ENCODE peak calls at places on chromosome 7, in nine cellular contexts. Y, O, U, V, E, N, W, I and H are unnamed samples.

GRCh38 chr7:111711426-111712065 is 149.3 kb upstream of the IMMP2L start:
- DNase-seq in W (no peak), E (no peak), V (no peak), U (no peak), N (no peak), Y (no peak), I (no peak), O (no peak), H (no peak)

GRCh38 chr7:45985902-45986301 is 64.8 kb upstream of the IGFBP3 start:
- DNase-seq in W (no peak), U (no peak), Y (no peak), E (no peak), I (no peak), V (no peak), O (peak), N (no peak), H (no peak)

GRCh38 chr7:12638851-12639467 is 48.5 kb upstream of the ARL4A start:
- DNase-seq in Y (no peak), W (no peak), I (no peak), E (no peak), N (peak), V (no peak), O (peak), U (peak), H (no peak)

GRCh38 chr7:39547336-39547735 is 18.9 kb upstream of the YAE1 start:
- DNase-seq in I (no peak), O (no peak), E (no peak), N (no peak), U (no peak), W (no peak), Y (no peak), V (no peak), H (no peak)

GRCh38 chr7:155471728-155472127 is 13.8 kb downstream of the EN2 start:
- DNase-seq in U (no peak), E (no peak), I (peak), N (no peak), W (no peak), O (no peak), V (no peak), Y (no peak), H (no peak)

GRCh38 chr7:37191797-37192196 is 256.9 kb downstream of the ELMO1 start:
- DNase-seq in N (no peak), E (no peak), V (no peak), Y (no peak), W (no peak), O (no peak), I (no peak), U (no peak), H (no peak)

GRCh38 chr7:129832282-129832681 is 120.5 kb downstream of the UBE2H start:
- DNase-seq in V (no peak), N (no peak), I (no peak), W (no peak), Y (no peak), E (no peak), U (no peak), O (no peak), H (no peak)

GRCh38 chr7:42726066-42726785 is 185.6 kb downstream of the C7orf25 start:
- DNase-seq in N (no peak), W (no peak), O (no peak), V (no peak), I (no peak), Y (no peak), E (no peak), U (no peak), H (no peak)

GRCh38 chr7:114930829-114931655 is 9.1 kb downstream of the MDFIC start:
- DNase-seq in E (no peak), Y (no peak), O (peak), N (no peak), W (no peak), I (no peak), U (no peak), V (no peak), H (no peak)

GRCh38 chr7:50315739-50316671 is 11.5 kb downstream of the IKZF1 start:
- DNase-seq in U (no peak), Y (no peak), N (no peak), I (no peak), W (no peak), E (no peak), V (no peak), O (no peak), H (no peak)

GRCh38 chr7:123355576-123356195 is 155.9 kb upstream of the SLC13A1 start:
- DNase-seq in Y (no peak), U (no peak), N (peak), E (no peak), W (no peak), V (no peak), I (no peak), O (no peak), H (no peak)

GRCh38 chr7:25235471-25235870 is 7.2 kb upstream of the NPVF start:
- DNase-seq in U (no peak), Y (no peak), V (no peak), I (no peak), E (no peak), N (no peak), W (no peak), O (no peak), H (no peak)

GRCh38 chr7:39825391-39825790 is 124.7 kb upstream of the CDK13 start:
- DNase-seq in I (no peak), N (no peak), V (no peak), U (no peak), O (peak), W (no peak), E (no peak), Y (no peak), H (no peak)

GRCh38 chr7:103851357-103851756 is 138.1 kb downstream of the RELN start:
- DNase-seq in I (no peak), Y (no peak), W (no peak), U (no peak), O (peak), N (no peak), V (no peak), E (no peak), H (no peak)

GRCh38 chr7:54542920-54543539 is 855 bp downstream of the VSTM2A start:
- DNase-seq in O (peak), U (no peak), Y (no peak), V (no peak), E (no peak), N (no peak), I (no peak), W (no peak), H (no peak)

GRCh38 chr7:118029881-118030422 is 154.0 kb upstream of the LSM8 start:
- DNase-seq in N (no peak), O (no peak), Y (no peak), W (no peak), E (no peak), U (no peak), I (no peak), V (no peak), H (no peak)

GRCh38 chr7:45203947-45204445 is 46.4 kb downstream of the RAMP3 start:
- DNase-seq in W (no peak), V (peak), Y (no peak), N (no peak), E (no peak), U (no peak), I (no peak), O (peak), H (no peak)

GRCh38 chr7:151025924-151026671 is 1.8 kb upstream of the ATG9B start:
- DNase-seq in U (no peak), N (no peak), O (peak), E (no peak), Y (no peak), I (no peak), V (no peak), W (no peak), H (no peak)

GRCh38 chr7:93150200-93150835 is 2.1 kb upstream of the SAMD9L start:
- DNase-seq in V (no peak), E (no peak), N (no peak), W (no peak), Y (no peak), O (peak), I (no peak), U (no peak), H (no peak)

GRCh38 chr7:122143376-122143750 is 686 bp downstream of the AASS start:
- DNase-seq in Y (peak), W (peak), E (no peak), N (no peak), V (no peak), U (no peak), O (peak), I (peak), H (peak)

GRCh38 chr7:21507627-21508343 is 35.1 kb upstream of the DNAH11 start:
- DNase-seq in Y (peak), I (peak), U (no peak), N (peak), E (no peak), O (peak), V (no peak), W (no peak), H (peak)

GRCh38 chr7:46603296-46603701 is 682.2 kb upstream of the IGFBP3 start:
- DNase-seq in N (no peak), W (no peak), O (no peak), E (no peak), U (no peak), I (peak), Y (no peak), V (no peak), H (no peak)

GRCh38 chr7:134772401-134772800 is 7.0 kb upstream of the CALD1 start:
- DNase-seq in U (no peak), O (no peak), W (no peak), E (no peak), I (no peak), V (no peak), N (no peak), Y (no peak), H (no peak)

GRCh38 chr7:91344911-91345310 is 80.7 kb downstream of the FZD1 start:
- DNase-seq in W (no peak), U (no peak), O (no peak), N (no peak), V (no peak), I (no peak), E (no peak), Y (no peak), H (no peak)

GRCh38 chr7:42869131-42870020 is 42.5 kb downstream of the C7orf25 start:
- DNase-seq in N (peak), U (no peak), W (no peak), Y (no peak), O (no peak), E (no peak), I (no peak), V (peak), H (no peak)

GRCh38 chr7:110130669-110131068 is 960.3 kb upstream of the LRRN3 start:
- DNase-seq in V (no peak), W (no peak), Y (no peak), O (peak), N (no peak), U (no peak), E (no peak), I (no peak), H (no peak)

GRCh38 chr7:205117-206010 is 13.0 kb downstream of the FAM20C start:
- DNase-seq in O (no peak), N (no peak), V (no peak), W (no peak), I (no peak), Y (no peak), U (no peak), E (no peak), H (no peak)

GRCh38 chr7:4789194-4790077 is 14.0 kb downstream of the AP5Z1 start:
- DNase-seq in U (no peak), E (no peak), N (no peak), V (no peak), Y (no peak), O (no peak), W (no peak), I (no peak), H (no peak)

GRCh38 chr7:24395512-24395911 is 111.5 kb downstream of the NPY start:
- DNase-seq in U (no peak), O (no peak), E (no peak), Y (no peak), V (no peak), I (no peak), W (no peak), N (no peak), H (no peak)

GRCh38 chr7:40758590-40758989 is 623.8 kb downstream of the SUGCT start:
- DNase-seq in Y (no peak), I (no peak), V (no peak), E (no peak), U (no peak), O (no peak), W (no peak), N (no peak), H (no peak)

GRCh38 chr7:27184342-27185012 is 555 bp downstream of the HOXA11 start:
- DNase-seq in U (peak), V (no peak), Y (no peak), E (no peak), I (peak), W (peak), N (no peak), O (peak), H (peak)

GRCh38 chr7:33845991-33846509 is 59.3 kb upstream of the BMPER start:
- DNase-seq in O (peak), I (no peak), V (no peak), Y (peak), N (no peak), U (no peak), W (no peak), E (no peak), H (no peak)

GRCh38 chr7:134755422-134756022 is 23.9 kb upstream of the CALD1 start:
- DNase-seq in E (no peak), N (no peak), W (no peak), U (no peak), V (no peak), I (no peak), O (no peak), Y (peak), H (no peak)

GRCh38 chr7:157875230-157876179 is 538.7 kb downstream of the DNAJB6 start:
- DNase-seq in I (no peak), V (no peak), W (peak), U (peak), N (peak), E (no peak), Y (no peak), O (no peak), H (no peak)
- TF ChIP-seq POLR2A in I (no peak), V (no peak), W (no peak), U (no peak), N (no peak), E (no peak), Y (no peak), O (no peak), H (no peak)

DNA sequence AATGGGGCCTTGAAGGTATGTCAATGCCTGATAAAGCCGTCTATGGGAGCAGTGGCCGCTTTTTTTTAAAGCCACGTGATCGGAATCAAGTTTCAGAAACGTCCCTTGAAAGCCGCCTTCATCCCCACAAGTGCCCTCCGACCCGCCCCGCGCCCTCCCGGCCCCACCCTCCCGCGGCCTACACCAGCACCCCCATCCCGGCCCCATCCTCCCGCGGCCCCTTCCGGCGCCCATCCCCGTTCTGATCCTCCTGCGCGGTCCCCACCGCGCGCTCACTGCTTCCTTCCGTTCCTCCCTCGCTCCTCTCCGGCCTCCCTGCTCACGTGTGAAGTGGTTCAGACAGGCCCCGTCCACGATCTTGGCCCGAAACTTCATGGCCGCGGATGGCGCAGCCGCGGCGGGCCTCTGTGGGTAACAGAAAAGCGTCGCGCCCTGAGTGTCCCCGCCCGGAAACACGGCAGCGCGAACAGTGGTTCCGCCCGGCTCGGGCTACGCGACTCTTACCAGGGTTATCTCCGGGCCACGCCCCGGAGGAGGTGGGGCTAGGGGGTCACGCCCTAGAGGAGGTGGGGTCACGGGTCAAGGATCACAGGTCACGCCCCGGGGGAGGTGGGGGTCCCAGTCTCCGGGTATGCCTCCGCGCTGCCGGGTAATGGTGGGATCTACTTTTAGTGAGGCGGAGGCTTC is at the start of gene HUS1:
- DNase-seq in W (peak), V (peak), U (peak), N (peak), Y (peak), O (peak), I (peak), E (peak), H (peak)
- TF ChIP-seq POLR2A in W (peak), V (peak), U (peak), N (peak), Y (peak), O (peak), I (peak), E (peak), H (peak)

DNA sequence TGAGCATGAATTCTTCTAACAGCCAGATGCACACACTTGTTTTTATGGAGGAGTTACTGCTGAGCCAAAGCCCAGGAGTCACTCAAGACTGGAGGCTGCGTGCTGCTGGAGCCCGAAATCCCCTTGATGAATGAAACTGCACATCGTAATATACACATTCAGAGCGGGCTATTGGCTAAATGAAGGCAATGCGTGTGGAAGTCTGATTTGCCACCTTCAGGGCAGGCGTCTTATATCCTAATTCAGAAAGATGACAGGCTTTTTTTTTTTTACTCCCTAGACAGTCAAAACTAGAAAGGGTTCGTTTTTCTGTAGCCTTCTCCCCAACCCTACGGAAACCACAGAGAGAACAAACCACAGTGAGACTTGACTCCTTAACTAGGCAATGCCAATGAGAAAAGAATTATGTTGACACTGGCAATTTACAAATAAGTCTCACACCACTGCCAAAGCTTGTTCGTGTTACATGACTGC is 227.2 kb upstream of the KLF14 start:
- DNase-seq in O (peak), W (peak), U (no peak), I (no peak), V (peak), Y (no peak), N (peak), E (peak), H (peak)
- TF ChIP-seq POLR2A in O (no peak), W (no peak), U (peak), I (no peak), V (peak), Y (no peak), N (peak), E (peak), H (no peak)

GRCh38 chr7:107744345-107744750 is 406 bp downstream of the CBLL1 start:
- DNase-seq in V (no peak), E (no peak), I (no peak), N (no peak), Y (no peak), O (no peak), W (no peak), U (no peak), H (no peak)

GRCh38 chr7:107746006-107746405 is 2.1 kb downstream of the CBLL1 start:
- DNase-seq in W (no peak), E (no peak), O (peak), N (no peak), Y (no peak), V (no peak), I (no peak), U (no peak), H (no peak)

GRCh38 chr7:107742678-107743566 is 1.0 kb upstream of the CBLL1 start:
- DNase-seq in V (peak), W (peak), U (peak), N (no peak), Y (peak), I (peak), O (no peak), E (peak), H (peak)

DNA sequence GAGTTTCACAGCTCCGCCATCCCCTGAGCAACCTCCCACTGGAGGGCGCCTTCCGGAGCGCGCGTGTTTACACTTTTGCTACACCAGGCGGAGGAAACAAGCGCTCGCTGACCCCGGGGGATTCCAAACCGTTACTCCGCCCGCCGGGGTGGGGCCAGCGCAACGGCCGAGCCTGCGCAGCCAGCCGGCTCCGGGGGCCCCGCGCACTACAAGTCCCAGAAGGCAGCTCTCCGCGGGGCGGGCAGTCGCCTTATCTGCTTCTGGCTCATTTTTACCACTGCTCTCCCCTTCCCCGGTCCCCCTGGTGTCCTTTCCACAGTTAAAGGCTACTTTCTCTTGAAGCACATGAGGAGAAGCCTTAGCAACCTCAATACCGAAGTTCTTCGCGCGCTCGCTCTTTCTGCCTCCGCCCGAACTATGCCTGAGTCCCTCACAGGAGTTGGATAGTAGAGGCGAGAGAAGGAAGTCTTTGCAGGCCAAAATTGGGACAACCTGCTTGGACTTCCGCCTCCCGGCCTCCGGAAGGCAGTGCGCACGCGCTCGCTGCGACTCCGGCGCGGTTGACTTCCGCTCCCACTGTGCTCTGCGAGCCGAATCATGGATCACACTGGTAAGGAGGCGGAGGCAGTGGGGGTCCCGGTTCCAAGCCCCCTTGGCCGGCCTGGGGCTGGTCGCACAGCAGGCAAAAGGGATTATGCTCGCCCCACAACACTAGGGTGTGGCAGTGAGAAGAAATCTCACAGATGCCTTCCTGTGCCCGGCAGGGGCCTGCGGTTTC is at the start of gene CBLL1:
- DNase-seq in Y (peak), E (peak), W (peak), O (peak), V (peak), I (peak), N (peak), U (peak), H (peak)
- TF ChIP-seq POLR2A in Y (peak), E (peak), W (no peak), O (peak), V (peak), I (peak), N (peak), U (peak), H (peak)

GRCh38 chr7:133050200-133050995 is 31.5 kb downstream of the CHCHD3 start:
- DNase-seq in I (no peak), E (no peak), N (no peak), Y (no peak), O (no peak), W (no peak), U (no peak), V (no peak), H (no peak)
- TF ChIP-seq POLR2A in I (no peak), E (no peak), N (no peak), Y (no peak), O (no peak), W (no peak), U (no peak), V (no peak), H (no peak)

GRCh38 chr7:116208919-116209318 is 1.4 kb upstream of the TES start:
- DNase-seq in V (no peak), W (no peak), Y (no peak), I (no peak), U (no peak), N (no peak), O (no peak), E (no peak), H (no peak)

GRCh38 chr7:116209561-116210070 is 723 bp upstream of the TES start:
- DNase-seq in E (no peak), I (no peak), N (no peak), Y (no peak), V (no peak), W (no peak), U (no peak), O (peak), H (no peak)

GRCh38 chr7:116211006-116211912 is 920 bp downstream of the TES start:
- DNase-seq in I (peak), E (peak), Y (peak), V (peak), N (peak), O (peak), U (peak), W (peak), H (peak)

GRCh38 chr7:116211913-116212596 is 1.7 kb downstream of the TES start:
- DNase-seq in V (no peak), I (no peak), E (no peak), Y (no peak), N (no peak), W (no peak), O (peak), U (no peak), H (no peak)

GRCh38 chr7:116210345-116211005 is at the start of gene TES:
- DNase-seq in I (peak), V (no peak), W (peak), E (peak), Y (peak), O (peak), U (peak), N (peak), H (peak)
- TF ChIP-seq POLR2A in I (peak), V (peak), W (no peak), E (no peak), Y (peak), O (peak), U (peak), N (no peak), H (peak)

GRCh38 chr7:112789824-112790650 is at the start of gene TMEM168:
- DNase-seq in U (peak), N (peak), W (peak), Y (peak), E (peak), V (peak), I (peak), O (peak), H (peak)
- TF ChIP-seq POLR2A in U (peak), N (peak), W (no peak), Y (peak), E (peak), V (peak), I (peak), O (peak), H (peak)